ENCODE peak calls at places on chromosomes 1 and 21, in four cellular contexts. O is effector memory CD4-positive, alpha-beta T cell; K is psoas muscle; J is lower lobe of right lung. F is an unnamed sample. For H3K9me3, the result is how much of the 10 kb centered on the place peaks cover.

GRCh38 chr1:107648071-107648470 is 316.9 kb downstream of the VAV3 start:
- DNase-seq in O (no peak), J (no peak), K (no peak), F (no peak)

GRCh38 chr1:56478734-56479133 is 100.6 kb downstream of the PLPP3 start:
- DNase-seq in J (no peak), O (no peak), K (no peak), F (no peak)

GRCh38 chr1:99098589-99098988 is 93.9 kb upstream of the PLPPR5 start:
- DNase-seq in J (no peak), K (no peak), O (no peak), F (no peak)

GRCh38 chr1:208253177-208253576 is 9.0 kb upstream of the PLXNA2 start:
- DNase-seq in K (no peak), J (no peak), O (no peak), F (no peak)

GRCh38 chr1:15246960-15247614 is at the start of gene FHAD1:
- DNase-seq in J (peak), O (peak), K (peak), F (peak)

GRCh38 chr1:10680487-10680886 is 116.0 kb downstream of the CASZ1 start:
- DNase-seq in K (no peak), J (peak), O (no peak), F (no peak)

GRCh38 chr1:29967261-29967660 is 730.9 kb downstream of the PTPRU start:
- DNase-seq in O (no peak), J (no peak), K (no peak), F (no peak)

GRCh38 chr21:42390696-42391095 is 5.2 kb downstream of the TMPRSS3 start:
- DNase-seq in K (no peak), O (no peak), J (no peak), F (no peak)

GRCh38 chr1:101697057-101697456 is 299.7 kb downstream of the OLFM3 start:
- DNase-seq in K (no peak), O (no peak), J (no peak), F (no peak)

GRCh38 chr1:168136709-168137514 is at the start of gene GPR161:
- DNase-seq in K (peak), J (peak), O (no peak), F (peak)

GRCh38 chr1:212621043-212621829 is 12.7 kb downstream of the ATF3 start:
- DNase-seq in K (no peak), J (no peak), O (no peak), F (no peak)

GRCh38 chr1:79603862-79604261 is 597.3 kb upstream of the ADGRL4 start:
- DNase-seq in J (no peak), K (no peak), O (no peak), F (no peak)

GRCh38 chr1:3409737-3410434 is 44.6 kb upstream of the ARHGEF16 start:
- DNase-seq in O (no peak), J (no peak), K (peak), F (no peak)

GRCh38 chr1:243672675-243673074 is 177.4 kb downstream of the AKT3 start:
- DNase-seq in J (no peak), K (no peak), O (no peak), F (no peak)

GRCh38 chr1:234604726-234605492 is 5.1 kb downstream of the IRF2BP2 start:
- DNase-seq in J (no peak), O (no peak), K (no peak), F (no peak)

GRCh38 chr1:97384294-97384952 is 536.4 kb downstream of the DPYD start:
- DNase-seq in O (no peak), K (no peak), J (no peak), F (no peak)

GRCh38 chr1:168135982-168136708 is 585 bp downstream of the GPR161 start:
- DNase-seq in J (peak), K (peak), O (no peak), F (peak)

GRCh38 chr1:194755241-194755953 is 1569.0 kb upstream of the B3GALT2 start:
- DNase-seq in O (no peak), K (no peak), J (no peak), F (no peak)

GRCh38 chr21:45364464-45365185 is 40.3 kb upstream of the COL18A1 start:
- DNase-seq in J (no peak), K (peak), O (no peak), F (no peak)

GRCh38 chr21:42362198-42362597 is 4.1 kb downstream of the TFF1 start:
- DNase-seq in J (no peak), K (no peak), O (no peak), F (no peak)

GRCh38 chr1:18957136-18957521 is 653 bp upstream of the IFFO2 start:
- DNase-seq in O (no peak), K (no peak), J (no peak), F (no peak)

GRCh38 chr1:87362063-87362833 is 33.6 kb downstream of the LMO4 start:
- DNase-seq in J (no peak), K (no peak), O (no peak), F (no peak)

GRCh38 chr1:109273570-109274288 is 9.2 kb downstream of the PSRC1 start:
- DNase-seq in O (no peak), J (peak), K (no peak), F (peak)

GRCh38 chr1:179025125-179025974 is at the start of gene FAM20B:
- DNase-seq in J (peak), O (peak), K (peak), F (peak)

GRCh38 chr1:234603221-234604204 is 6.5 kb downstream of the IRF2BP2 start:
- DNase-seq in J (no peak), O (no peak), K (no peak), F (no peak)

GRCh38 chr1:185044387-185044786 is 971 bp upstream of the RNF2 start:
- DNase-seq in O (no peak), K (no peak), J (no peak), F (no peak)

GRCh38 chr1:24293392-24294227 is 25.5 kb upstream of the GRHL3 start:
- DNase-seq in K (no peak), J (no peak), O (no peak), F (no peak)

GRCh38 chr1:91781371-91781825 is 104.6 kb downstream of the TGFBR3 start:
- DNase-seq in K (no peak), J (no peak), O (no peak), F (no peak)
- H3K27ac ChIP-seq in K (no peak), J (peak), O (no peak), F (no peak)

GRCh38 chr1:68801440-68801839 is 304.6 kb upstream of the DEPDC1 start:
- DNase-seq in O (no peak), K (no peak), J (no peak), F (no peak)

GRCh38 chr1:68796888-68797287 is 300.0 kb upstream of the DEPDC1 start:
- DNase-seq in J (no peak), K (no peak), O (no peak), F (no peak)

GRCh38 chr1:68795956-68796355 is 299.1 kb upstream of the DEPDC1 start:
- DNase-seq in K (no peak), O (no peak), J (no peak), F (no peak)

GRCh38 chr1:68799096-68799495 is 302.2 kb upstream of the DEPDC1 start:
- DNase-seq in J (no peak), O (no peak), K (no peak), F (no peak)

DNA sequence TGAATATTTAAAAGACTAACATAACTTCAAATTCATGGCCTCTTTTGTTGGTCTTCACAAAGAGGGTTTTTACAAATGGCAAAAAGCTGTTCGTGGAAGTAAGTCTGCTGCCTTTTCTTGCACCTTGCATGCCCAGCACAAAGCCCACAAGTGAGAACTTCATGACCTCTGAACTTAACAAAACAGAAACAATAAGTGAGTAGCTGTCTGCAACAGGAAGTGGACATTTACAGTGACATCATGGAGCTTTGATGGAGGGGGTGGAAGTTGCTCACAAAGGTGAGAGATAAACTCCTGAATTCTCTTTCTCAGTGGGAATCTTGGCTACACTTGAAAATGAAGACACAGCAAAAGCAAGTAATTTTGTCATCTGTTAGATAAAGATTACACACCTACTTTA is 303.3 kb upstream of the DEPDC1 start:
- DNase-seq in O (no peak), J (no peak), K (no peak), F (no peak)
- H3K9me3 ChIP-seq in O (under half), J (under half), K (under half), F (under half)

GRCh38 chr1:173869108-173869359 is 854 bp downstream of the ZBTB37 start:
- DNase-seq in K (no peak), O (no peak), J (no peak), F (no peak)
- H3K27ac ChIP-seq in K (peak), O (peak), J (peak), F (peak)

DNA sequence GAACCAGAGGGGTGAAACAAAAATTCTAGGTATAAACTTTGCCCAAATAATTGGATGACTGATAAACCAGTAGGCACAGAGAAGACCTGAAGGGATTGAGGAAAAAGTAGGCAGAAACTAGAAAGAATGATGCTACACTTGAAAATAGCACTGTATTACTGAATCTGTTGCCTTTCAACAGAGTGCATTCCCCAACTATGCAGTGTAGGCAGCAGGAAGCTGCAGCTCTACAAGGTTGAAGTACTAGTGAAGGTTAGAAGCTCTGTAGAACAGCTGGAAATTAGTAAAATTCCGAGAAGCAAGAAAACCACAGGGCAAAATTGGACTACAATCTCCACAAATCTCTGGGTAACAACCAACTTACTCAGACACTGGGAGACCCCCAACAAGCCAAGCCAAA is 27.4 kb downstream of the ZNF644 start:
- DNase-seq in O (no peak), K (no peak), J (no peak), F (no peak)
- H3K9me3 ChIP-seq in O (under half), K (under half), J (under half), F (under half)

DNA sequence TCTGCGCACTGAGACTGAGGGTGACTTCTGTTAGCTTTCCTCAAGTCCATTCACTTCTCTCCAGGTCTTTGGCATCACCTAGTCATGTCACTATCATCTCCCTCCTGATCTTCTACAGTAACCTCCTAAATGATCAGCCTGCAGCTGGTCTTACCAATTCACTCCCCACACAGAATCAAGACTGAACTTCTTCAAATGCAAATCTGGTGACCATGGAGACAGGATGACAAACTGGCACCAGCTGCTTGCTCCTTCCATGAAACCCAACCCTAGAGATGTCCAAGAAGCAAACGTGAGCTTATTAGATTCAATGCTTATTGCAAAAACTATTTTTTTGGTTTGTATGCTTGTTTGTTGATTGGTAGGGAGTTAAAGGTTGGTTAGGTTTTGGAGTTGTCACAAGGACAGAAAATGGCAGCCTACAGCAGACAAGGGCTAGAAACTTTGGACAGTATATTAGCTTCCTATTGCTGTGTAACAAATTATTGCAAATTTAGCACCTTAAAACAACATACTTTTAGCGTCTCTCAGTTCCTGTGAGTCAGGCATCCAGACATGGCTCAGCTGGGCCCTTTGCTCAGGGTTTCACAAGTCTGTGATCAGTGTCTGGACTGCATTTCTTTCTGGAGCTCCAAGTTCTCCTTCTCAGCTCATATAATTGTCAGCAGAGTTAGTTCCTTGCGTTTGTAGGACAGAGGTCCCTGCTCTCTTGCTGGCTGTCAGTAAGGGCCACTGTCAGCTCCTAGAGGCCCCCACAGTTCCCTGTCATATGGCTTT is 53.3 kb upstream of the GJA8 start:
- DNase-seq in J (peak), O (no peak), K (no peak), F (no peak)
- H3K27ac ChIP-seq in J (no peak), O (no peak), K (no peak), F (no peak)